ENCODE peak calls at places on chromosomes 4 and X, in seven cellular contexts. One of them, this sample, is unnamed.

GRCh38 chrX:132612990-132613564 is 124.2 kb upstream of the MBNL3 start:
- DNase-seq in spleen: peak; percentile 73
- DNase-seq in stomach: peak; percentile 56
- DNase-seq in psoas muscle: peak; percentile 45
- DNase-seq in pancreas: peak; percentile 75
- DNase-seq in colonic mucosa: peak; percentile 38
- DNase-seq in breast epithelium: no peak
- DNase-seq in this sample: peak; percentile 19

GRCh38 chrX:74521961-74522833 is 92.2 kb downstream of the RLIM start:
- DNase-seq in spleen: no peak
- DNase-seq in stomach: no peak
- DNase-seq in psoas muscle: no peak
- DNase-seq in pancreas: no peak
- DNase-seq in colonic mucosa: no peak
- DNase-seq in breast epithelium: no peak
- DNase-seq in this sample: peak; percentile 22

GRCh38 chrX:118226060-118226428 is 109.4 kb upstream of the KLHL13 start:
- DNase-seq in spleen: no peak
- DNase-seq in stomach: no peak
- DNase-seq in psoas muscle: no peak
- DNase-seq in pancreas: no peak
- DNase-seq in colonic mucosa: no peak
- DNase-seq in breast epithelium: no peak
- DNase-seq in this sample: no peak

GRCh38 chr4:122845760-122846159 is 19.1 kb downstream of the FGF2 start:
- DNase-seq in spleen: no peak
- DNase-seq in stomach: no peak
- DNase-seq in psoas muscle: no peak
- DNase-seq in pancreas: no peak
- DNase-seq in colonic mucosa: no peak
- DNase-seq in breast epithelium: no peak
- DNase-seq in this sample: no peak

GRCh38 chr4:48078862-48079655 is 55.0 kb downstream of the TXK start:
- DNase-seq in spleen: peak; percentile 44
- DNase-seq in stomach: no peak
- DNase-seq in psoas muscle: no peak
- DNase-seq in pancreas: no peak
- DNase-seq in colonic mucosa: no peak
- DNase-seq in breast epithelium: no peak
- DNase-seq in this sample: no peak

GRCh38 chr4:128385199-128385598 is 97.6 kb upstream of the PGRMC2 start:
- DNase-seq in spleen: no peak
- DNase-seq in stomach: no peak
- DNase-seq in psoas muscle: no peak
- DNase-seq in pancreas: no peak
- DNase-seq in colonic mucosa: no peak
- DNase-seq in breast epithelium: no peak
- DNase-seq in this sample: no peak

GRCh38 chr4:17059192-17059634 is 160.8 kb upstream of the LDB2 start:
- DNase-seq in spleen: no peak
- DNase-seq in stomach: no peak
- DNase-seq in psoas muscle: peak; percentile 27
- DNase-seq in pancreas: no peak
- DNase-seq in colonic mucosa: no peak
- DNase-seq in breast epithelium: no peak
- DNase-seq in this sample: peak; percentile 50

GRCh38 chr4:110309686-110310085 is 111.3 kb upstream of the ELOVL6 start:
- DNase-seq in spleen: no peak
- DNase-seq in stomach: no peak
- DNase-seq in psoas muscle: no peak
- DNase-seq in pancreas: no peak
- DNase-seq in colonic mucosa: no peak
- DNase-seq in breast epithelium: no peak
- DNase-seq in this sample: no peak

GRCh38 chr4:72546456-72546855 is 22.6 kb downstream of the ADAMTS3 start:
- DNase-seq in spleen: no peak
- DNase-seq in stomach: no peak
- DNase-seq in psoas muscle: no peak
- DNase-seq in pancreas: no peak
- DNase-seq in colonic mucosa: no peak
- DNase-seq in breast epithelium: no peak
- DNase-seq in this sample: no peak

GRCh38 chr4:37662861-37663390 is 23.2 kb downstream of the RELL1 start:
- DNase-seq in spleen: no peak
- DNase-seq in stomach: no peak
- DNase-seq in psoas muscle: no peak
- DNase-seq in pancreas: no peak
- DNase-seq in colonic mucosa: no peak
- DNase-seq in breast epithelium: no peak
- DNase-seq in this sample: peak; percentile 37

GRCh38 chrX:41335590-41336331 is 1.8 kb downstream of the DDX3X start:
- DNase-seq in spleen: no peak
- DNase-seq in stomach: no peak
- DNase-seq in psoas muscle: no peak
- DNase-seq in pancreas: no peak
- DNase-seq in colonic mucosa: no peak
- DNase-seq in breast epithelium: no peak
- DNase-seq in this sample: no peak

GRCh38 chrX:41337140-41337539 is 3.2 kb downstream of the DDX3X start:
- DNase-seq in spleen: no peak
- DNase-seq in stomach: no peak
- DNase-seq in psoas muscle: no peak
- DNase-seq in pancreas: no peak
- DNase-seq in colonic mucosa: no peak
- DNase-seq in breast epithelium: no peak
- DNase-seq in this sample: no peak

GRCh38 chrX:41338422-41338821 is 4.5 kb downstream of the DDX3X start:
- DNase-seq in spleen: no peak
- DNase-seq in stomach: no peak
- DNase-seq in psoas muscle: no peak
- DNase-seq in pancreas: no peak
- DNase-seq in colonic mucosa: no peak
- DNase-seq in breast epithelium: no peak
- DNase-seq in this sample: no peak

GRCh38 chrX:41336447-41336846 is 2.5 kb downstream of the DDX3X start:
- DNase-seq in spleen: no peak
- DNase-seq in stomach: no peak
- DNase-seq in psoas muscle: no peak
- DNase-seq in pancreas: no peak
- DNase-seq in colonic mucosa: no peak
- DNase-seq in breast epithelium: no peak
- DNase-seq in this sample: no peak

GRCh38 chrX:41339148-41339547 is 5.2 kb downstream of the DDX3X start:
- DNase-seq in spleen: no peak
- DNase-seq in stomach: no peak
- DNase-seq in psoas muscle: no peak
- DNase-seq in pancreas: no peak
- DNase-seq in colonic mucosa: no peak
- DNase-seq in breast epithelium: no peak
- DNase-seq in this sample: no peak
- H3K36me3 ChIP-seq in spleen: peaks cover 71% of the 10 kb centered on the region
- H3K36me3 ChIP-seq in stomach: peaks cover 24% of the 10 kb centered on the region
- H3K36me3 ChIP-seq in psoas muscle: peaks cover 70% of the 10 kb centered on the region
- H3K36me3 ChIP-seq in pancreas: no peaks in the 10 kb centered on the region
- H3K36me3 ChIP-seq in colonic mucosa: peaks cover 15% of the 10 kb centered on the region
- H3K36me3 ChIP-seq in breast epithelium: peaks cover 17% of the 10 kb centered on the region
- H3K36me3 ChIP-seq in this sample: peaks cover 51% of the 10 kb centered on the region

GRCh38 chr4:7559741-7560376 is 125.1 kb upstream of the PSAPL1 start:
- DNase-seq in spleen: no peak
- DNase-seq in stomach: no peak
- DNase-seq in psoas muscle: no peak
- DNase-seq in pancreas: no peak
- DNase-seq in colonic mucosa: no peak
- DNase-seq in breast epithelium: no peak
- DNase-seq in this sample: no peak

GRCh38 chr4:7561557-7561956 is 126.8 kb upstream of the PSAPL1 start:
- DNase-seq in spleen: no peak
- DNase-seq in stomach: no peak
- DNase-seq in psoas muscle: no peak
- DNase-seq in pancreas: no peak
- DNase-seq in colonic mucosa: no peak
- DNase-seq in breast epithelium: no peak
- DNase-seq in this sample: no peak

GRCh38 chr4:7558436-7558835 is 123.7 kb upstream of the PSAPL1 start:
- DNase-seq in spleen: no peak
- DNase-seq in stomach: no peak
- DNase-seq in psoas muscle: no peak
- DNase-seq in pancreas: no peak
- DNase-seq in colonic mucosa: no peak
- DNase-seq in breast epithelium: no peak
- DNase-seq in this sample: no peak

GRCh38 chr4:7557447-7557846 is 122.7 kb upstream of the PSAPL1 start:
- DNase-seq in spleen: no peak
- DNase-seq in stomach: no peak
- DNase-seq in psoas muscle: no peak
- DNase-seq in pancreas: no peak
- DNase-seq in colonic mucosa: no peak
- DNase-seq in breast epithelium: no peak
- DNase-seq in this sample: no peak

GRCh38 chr4:7559316-7559715 is 124.6 kb upstream of the PSAPL1 start:
- DNase-seq in spleen: no peak
- DNase-seq in stomach: no peak
- DNase-seq in psoas muscle: no peak
- DNase-seq in pancreas: no peak
- DNase-seq in colonic mucosa: no peak
- DNase-seq in breast epithelium: no peak
- DNase-seq in this sample: no peak
- TF ChIP-seq CTCF in spleen: no peak
- TF ChIP-seq CTCF in stomach: no peak
- TF ChIP-seq CTCF in psoas muscle: no peak
- TF ChIP-seq CTCF in pancreas: no peak
- TF ChIP-seq CTCF in colonic mucosa: no peak
- TF ChIP-seq CTCF in breast epithelium: no peak
- TF ChIP-seq CTCF in this sample: no peak

DNA sequence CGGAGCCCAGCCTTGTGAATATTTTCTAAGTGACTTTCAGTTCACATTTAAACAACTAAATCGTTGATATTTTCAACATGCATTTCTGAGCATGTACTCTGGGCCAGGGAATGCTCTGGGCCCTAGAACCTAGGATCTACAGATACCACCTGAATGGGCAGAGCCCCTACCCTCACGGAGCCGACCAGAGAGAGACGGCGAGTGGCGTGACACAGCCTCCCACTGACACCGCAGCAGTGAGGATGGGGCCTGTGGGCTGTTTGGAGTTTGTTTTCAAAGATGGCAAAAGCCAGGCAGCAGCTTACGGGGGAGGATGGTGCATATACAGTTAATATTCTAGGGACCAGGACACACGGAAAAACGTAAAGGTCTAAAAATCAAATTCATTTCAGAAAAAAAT is 17.7 kb downstream of the NELFA start:
- DNase-seq in spleen: peak; percentile 15
- DNase-seq in stomach: no peak
- DNase-seq in psoas muscle: no peak
- DNase-seq in pancreas: no peak
- DNase-seq in colonic mucosa: no peak
- DNase-seq in breast epithelium: no peak
- DNase-seq in this sample: no peak
- H3K27ac ChIP-seq in spleen: no peak overlapping the region
- H3K27ac ChIP-seq in stomach: no peak overlapping the region
- H3K27ac ChIP-seq in psoas muscle: no peak overlapping the region
- H3K27ac ChIP-seq in pancreas: no peak overlapping the region
- H3K27ac ChIP-seq in colonic mucosa: no peak overlapping the region
- H3K27ac ChIP-seq in breast epithelium: no peak overlapping the region
- H3K27ac ChIP-seq in this sample: no peak overlapping the region

GRCh38 chr4:56972832-56973231 is 4.6 kb downstream of the NOA1 start:
- DNase-seq in spleen: no peak
- DNase-seq in stomach: no peak
- DNase-seq in psoas muscle: no peak
- DNase-seq in pancreas: no peak
- DNase-seq in colonic mucosa: no peak
- DNase-seq in breast epithelium: no peak
- DNase-seq in this sample: no peak
- H3K36me3 ChIP-seq in spleen: peaks cover 70% of the 10 kb centered on the region
- H3K36me3 ChIP-seq in stomach: peaks cover 41% of the 10 kb centered on the region
- H3K36me3 ChIP-seq in psoas muscle: peaks cover 63% of the 10 kb centered on the region
- H3K36me3 ChIP-seq in pancreas: peaks cover 5% of the 10 kb centered on the region
- H3K36me3 ChIP-seq in colonic mucosa: peaks cover 18% of the 10 kb centered on the region
- H3K36me3 ChIP-seq in breast epithelium: peaks cover 18% of the 10 kb centered on the region
- H3K36me3 ChIP-seq in this sample: peaks cover 66% of the 10 kb centered on the region